ENCODE peak calls at places on chromosomes 7 and 10, in four cellular contexts. H is H1, N is K562, G is HepG2. J is an unnamed sample.

GRCh38 chr10:102347236-102347828 is 48.2 kb upstream of the NFKB2 start:
- DNase-seq in H (peak), N (peak), G (peak), J (no peak)

GRCh38 chr7:10793995-10794780 is 179.5 kb upstream of the PHF14 start:
- DNase-seq in N (no peak), G (no peak), H (no peak), J (no peak)

GRCh38 chr7:2566890-2567662 is 8.3 kb downstream of the IQCE start:
- DNase-seq in N (no peak), G (peak), H (no peak), J (peak)

GRCh38 chr7:100791881-100792666 is 35.2 kb downstream of the EPHB4 start:
- DNase-seq in N (no peak), G (peak), H (no peak), J (no peak)

GRCh38 chr7:107914834-107915233 is 23.9 kb downstream of the DLD start:
- DNase-seq in H (no peak), N (no peak), G (no peak), J (no peak)

GRCh38 chr10:99779335-99779734 is 3.1 kb upstream of the ABCC2 start:
- DNase-seq in N (no peak), H (no peak), G (peak), J (no peak)

GRCh38 chr7:49927581-49927980 is 154.1 kb downstream of the VWC2 start:
- DNase-seq in G (no peak), N (no peak), H (no peak), J (no peak)

GRCh38 chr7:130224210-130224609 is 16.6 kb downstream of the SSMEM1 start:
- DNase-seq in H (no peak), N (no peak), G (no peak), J (no peak)

GRCh38 chr10:84360634-84361365 is 32.4 kb downstream of the CCSER2 start:
- DNase-seq in H (no peak), G (no peak), N (no peak), J (no peak)

GRCh38 chr7:158274996-158275395 is 312.6 kb downstream of the PTPRN2 start:
- DNase-seq in N (no peak), H (no peak), G (no peak), J (no peak)

GRCh38 chr7:51354897-51355296 is 38.3 kb upstream of the COBL start:
- DNase-seq in H (peak), G (no peak), N (peak), J (no peak)

GRCh38 chr10:17655567-17656146 is 11.7 kb downstream of the STAM start:
- DNase-seq in H (no peak), G (peak), N (peak), J (peak)

GRCh38 chr10:132890301-132890700 is 52.1 kb downstream of the CFAP46 start:
- DNase-seq in N (no peak), H (no peak), G (no peak), J (no peak)

GRCh38 chr7:45663167-45663921 is 89.2 kb downstream of the ADCY1 start:
- DNase-seq in H (peak), G (peak), N (peak), J (no peak)

GRCh38 chr10:94194256-94194655 is 168.5 kb downstream of the NOC3L start:
- DNase-seq in G (no peak), H (no peak), N (no peak), J (no peak)

GRCh38 chr7:118259115-118259514 is 34.6 kb downstream of the ANKRD7 start:
- DNase-seq in N (no peak), H (no peak), G (no peak), J (no peak)

GRCh38 chr7:111159426-111159825 is 68.5 kb downstream of the LRRN3 start:
- DNase-seq in H (no peak), G (no peak), N (no peak), J (no peak)

GRCh38 chr7:36198854-36199266 is 45.8 kb downstream of the EEPD1 start:
- DNase-seq in H (no peak), G (no peak), N (peak), J (no peak)

GRCh38 chr7:81234896-81235295 is 316.0 kb upstream of the SEMA3C start:
- DNase-seq in H (no peak), G (no peak), N (no peak), J (no peak)

GRCh38 chr10:15167411-15168295 is 840 bp downstream of the NMT2 start:
- DNase-seq in N (peak), G (peak), H (peak), J (no peak)

GRCh38 chr7:48337781-48338180 is 166.5 kb downstream of the ABCA13 start:
- DNase-seq in G (no peak), N (no peak), H (no peak), J (no peak)

GRCh38 chr7:48337012-48337621 is 165.9 kb downstream of the ABCA13 start:
- DNase-seq in G (peak), N (peak), H (no peak), J (no peak)
- TF ChIP-seq ATF2 in G (no peak), N (no peak), H (no peak), J (no peak)

DNA sequence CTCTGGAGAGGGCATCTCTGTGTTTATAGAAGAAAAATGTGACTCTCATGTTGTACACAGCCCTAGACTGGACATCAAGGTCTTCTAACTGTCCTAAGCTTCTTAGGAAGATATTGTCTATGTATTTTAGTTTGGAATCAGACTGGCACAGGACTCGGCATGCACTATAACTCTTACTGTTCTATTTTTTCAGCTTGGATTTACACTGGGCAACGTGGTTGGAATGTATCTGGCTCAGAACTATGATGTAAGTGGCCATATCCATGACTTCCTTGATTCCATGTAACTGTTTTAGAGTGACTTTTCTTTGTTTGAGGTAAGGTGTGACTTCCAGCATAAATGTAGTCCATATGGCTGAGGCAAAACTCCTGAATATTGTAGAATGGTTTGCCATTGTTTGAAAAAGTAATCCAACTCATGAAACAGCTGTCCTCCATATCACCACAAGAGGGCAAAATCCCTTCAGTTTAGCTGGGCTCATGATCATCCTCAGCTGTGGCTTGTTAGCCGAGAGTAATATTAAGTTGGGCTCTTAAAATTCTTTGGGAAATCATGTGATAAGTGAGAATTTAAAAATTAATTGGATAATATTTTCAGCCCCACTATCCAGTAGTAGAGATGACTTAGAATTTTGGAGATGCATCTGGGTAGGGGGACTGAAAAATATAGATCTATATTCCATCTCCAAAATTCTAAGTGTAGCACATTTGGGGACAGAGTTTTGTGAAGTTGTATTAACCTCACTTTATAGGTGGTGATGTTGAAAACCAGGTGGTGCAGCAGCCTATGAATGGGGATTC is 10.4 kb downstream of the STMP1 start:
- DNase-seq in H (no peak), N (peak), G (peak), J (no peak)
- TF ChIP-seq HDAC2 in H (no peak), N (no peak), G (no peak), J (no peak)

GRCh38 chr10:88390041-88390440 is 193.1 kb downstream of the RNLS start:
- DNase-seq in N (no peak), G (no peak), H (no peak), J (no peak)

GRCh38 chr10:88395677-88396076 is 187.4 kb downstream of the RNLS start:
- DNase-seq in G (no peak), N (no peak), H (no peak), J (no peak)

GRCh38 chr10:88386878-88387773 is 196.0 kb downstream of the RNLS start:
- DNase-seq in G (peak), H (no peak), N (no peak), J (peak)

GRCh38 chr10:88389456-88389855 is 193.7 kb downstream of the RNLS start:
- DNase-seq in H (no peak), G (peak), N (peak), J (peak)

DNA sequence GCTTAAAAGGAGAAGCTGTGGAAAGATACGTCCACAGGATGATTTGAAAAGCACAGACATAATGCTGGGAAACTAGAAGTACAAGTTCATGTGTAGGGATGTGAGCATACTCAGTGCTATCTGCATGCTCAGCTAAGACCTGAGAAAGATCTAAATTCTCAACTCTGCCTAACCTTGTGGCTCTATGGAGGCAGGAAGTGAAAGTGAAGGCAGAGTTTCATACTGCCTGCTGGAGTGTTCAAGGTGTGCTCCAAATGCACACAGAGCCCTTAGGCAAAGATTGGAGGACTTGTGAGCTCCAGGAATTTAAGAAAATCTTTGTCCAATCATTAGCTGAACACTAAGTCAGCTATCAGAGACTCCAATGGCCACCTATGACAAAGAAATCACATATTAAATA is 190.9 kb downstream of the RNLS start:
- DNase-seq in N (no peak), H (no peak), G (no peak), J (peak)
- TF ChIP-seq ATF2 in N (no peak), H (no peak), G (no peak), J (peak)

DNA sequence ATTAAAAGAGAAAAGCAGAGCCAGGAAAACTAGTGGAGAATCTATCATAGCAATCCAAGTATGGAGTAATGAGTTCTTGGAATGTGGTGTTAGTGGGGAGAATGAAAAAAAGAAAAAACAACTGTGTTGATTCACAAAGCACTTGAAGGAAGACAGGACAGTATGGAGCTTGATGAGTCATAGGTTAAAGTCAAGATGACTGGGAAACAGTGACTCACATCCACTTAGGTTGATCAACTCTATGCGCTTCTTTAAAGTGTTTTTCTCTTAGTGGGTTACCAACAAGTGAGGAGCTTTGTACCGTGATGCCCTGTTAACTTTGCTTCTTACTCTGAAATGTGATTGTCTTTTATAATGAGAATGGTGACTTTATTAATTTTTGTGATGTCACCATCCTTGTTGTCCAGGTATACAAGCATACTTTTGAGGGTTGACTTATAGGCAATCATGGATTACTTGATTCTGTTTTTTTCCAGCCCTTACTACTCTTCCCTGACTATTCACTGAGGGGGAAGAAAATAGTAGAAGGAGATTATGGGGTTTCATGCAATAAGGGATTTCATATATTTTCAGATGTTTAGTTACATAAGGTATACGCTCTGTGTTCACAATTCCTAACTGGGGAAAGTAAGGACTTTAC is 32.1 kb upstream of the MDFIC start:
- DNase-seq in G (peak), N (no peak), H (no peak), J (no peak)
- TF ChIP-seq HDAC2 in G (no peak), N (no peak), H (no peak), J (no peak)

GRCh38 chr10:79560160-79560709 is at the start of gene SFTPA2:
- DNase-seq in H (no peak), G (no peak), N (no peak), J (no peak)

GRCh38 chr10:79559726-79560125 is 481 bp downstream of the SFTPA2 start:
- DNase-seq in H (no peak), G (no peak), N (no peak), J (no peak)

GRCh38 chr10:79561257-79561656 is 1.1 kb upstream of the SFTPA2 start:
- DNase-seq in G (no peak), N (no peak), H (no peak), J (no peak)

DNA sequence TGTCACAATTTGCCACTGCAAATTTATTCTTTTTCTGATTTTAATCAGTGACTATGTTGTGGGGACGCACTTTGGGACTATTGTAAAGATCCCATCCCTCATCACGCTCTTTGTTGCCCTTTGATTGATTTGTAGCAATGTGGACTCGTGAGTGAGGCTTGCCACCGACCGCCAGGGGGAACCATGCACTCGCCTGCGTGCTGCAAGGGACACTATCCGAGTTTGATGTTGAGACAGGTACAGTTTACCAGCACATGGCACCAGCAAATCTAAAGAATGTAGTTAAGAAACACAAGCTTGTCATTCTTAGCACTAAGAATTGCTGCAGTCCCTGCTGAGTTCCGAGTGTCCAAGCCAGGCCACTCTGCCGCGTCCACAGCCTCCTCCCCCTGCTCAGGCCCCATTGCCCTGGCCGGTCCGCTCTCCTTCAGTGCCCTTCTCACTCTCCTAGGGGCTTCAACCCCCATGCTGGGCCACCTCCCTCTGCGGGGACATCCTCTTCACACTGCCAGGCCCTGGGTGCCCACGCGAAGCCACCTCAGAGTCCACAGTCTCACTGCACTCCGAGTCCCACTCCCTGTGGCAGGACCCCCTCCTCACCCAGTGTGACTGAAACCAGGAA is 2.0 kb upstream of the SFTPA2 start:
- DNase-seq in G (peak), N (peak), H (peak), J (no peak)
- TF ChIP-seq ATF2 in G (no peak), N (no peak), H (no peak), J (no peak)